ENCODE peak calls at places on chromosomes 13 and 19, in seven cellular contexts. I is HT1080; M is activated naive CD8-positive, alpha-beta T cell treated with anti-CD3 and anti-CD28 coated beads, Interleukin-2, amount 50 U/mL, for 24 hours; G is occipital lobe; W is cardiac fibroblast; X is LHCN-M2; N is stimulated activated CD4-positive, alpha-beta T cell treated with anti-CD3 and anti-CD28 coated beads, Interleukin-12 subunit alpha, Interleukin-12 subunit beta, amount 100 ng/mL, for 4 hours. S is an unnamed sample.

GRCh38 chr19:4108767-4109625 is 14.9 kb downstream of the MAP2K2 start:
- DNase-seq in I (no peak), M (peak; percentile 73), G (no peak), W (no peak), X (no peak), N (peak; percentile 38), S (no peak)

GRCh38 chr13:95354156-95354555 is 52.9 kb upstream of the ABCC4 start:
- DNase-seq in I (no peak), M (no peak), G (no peak), W (no peak), X (no peak), N (no peak), S (no peak)

GRCh38 chr13:112716841-112717520 is 27.1 kb downstream of the ATP11A start:
- DNase-seq in I (no peak), M (no peak), G (no peak), W (no peak), X (no peak), N (no peak), S (no peak)

GRCh38 chr13:30257433-30258099 is 49.8 kb downstream of the KATNAL1 start:
- DNase-seq in I (no peak), M (no peak), G (no peak), W (no peak), X (no peak), N (no peak), S (no peak)

GRCh38 chr13:24172071-24172470 is 11.6 kb downstream of the SPATA13 start:
- DNase-seq in I (no peak), M (no peak), G (no peak), W (no peak), X (no peak), N (no peak), S (no peak)

GRCh38 chr19:46049597-46049996 is 8.8 kb upstream of the IGFL4 start:
- DNase-seq in I (no peak), M (peak; percentile 9), G (no peak), W (no peak), X (no peak), N (no peak), S (no peak)

GRCh38 chr13:37598572-37598971 is at the start of gene POSTN:
- DNase-seq in I (no peak), M (no peak), G (no peak), W (peak; percentile 84), X (no peak), N (no peak), S (no peak)

GRCh38 chr13:23985060-23985459 is 87.8 kb upstream of the C1QTNF9B start:
- DNase-seq in I (no peak), M (no peak), G (no peak), W (no peak), X (no peak), N (no peak), S (no peak)

GRCh38 chr13:112760440-112760839 is 70.6 kb downstream of the ATP11A start:
- DNase-seq in I (no peak), M (no peak), G (no peak), W (peak; percentile 50), X (no peak), N (no peak), S (no peak)

GRCh38 chr19:8515317-8515716 is 1.4 kb upstream of the ZNF414 start:
- DNase-seq in I (no peak), M (peak; percentile 59), G (no peak), W (no peak), X (no peak), N (no peak), S (no peak)

GRCh38 chr13:53045110-53045509 is 16.5 kb downstream of the OLFM4 start:
- DNase-seq in I (no peak), M (no peak), G (no peak), W (no peak), X (no peak), N (no peak), S (no peak)

GRCh38 chr13:44818428-44818827 is 170.8 kb downstream of the NUFIP1 start:
- DNase-seq in I (no peak), M (no peak), G (no peak), W (peak; percentile 45), X (no peak), N (no peak), S (peak; percentile 24)